ENCODE peak calls at places on chromosomes 7 and 10, in nine cellular contexts. X is AG04450; P is PC-3; K is HCT116; A is lower lobe of right lung; J is fibroblast of lung; N is uterus; E is CD8-positive, alpha-beta memory T cell; W is colonic mucosa. F is an unnamed sample.

GRCh38 chr7:77247206-77247850 is 47.7 kb upstream of the FGL2 start:
- DNase-seq in K (peak), A (peak), P (peak), J (peak), W (peak), N (peak), X (peak), E (peak), F (no peak)

GRCh38 chr10:69004821-69005220 is 16.2 kb downstream of the KIFBP start:
- DNase-seq in X (peak), A (no peak), P (peak), N (no peak), J (peak), K (peak), E (no peak), W (no peak), F (no peak)

GRCh38 chr10:126670056-126670743 is at the start of gene C10orf90:
- DNase-seq in K (no peak), P (no peak), E (no peak), N (no peak), A (no peak), W (no peak), X (no peak), J (no peak), F (no peak)

GRCh38 chr10:132523561-132524442 is 13.8 kb upstream of the INPP5A start:
- DNase-seq in X (no peak), K (no peak), P (no peak), A (peak), W (no peak), J (no peak), E (no peak), N (peak), F (no peak)

GRCh38 chr10:124697837-124698559 is 46.2 kb downstream of the FAM53B start:
- DNase-seq in W (no peak), N (no peak), A (no peak), E (peak), J (no peak), P (no peak), X (no peak), K (no peak), F (no peak)

GRCh38 chr10:118950190-118950658 is 79.3 kb upstream of the NANOS1 start:
- DNase-seq in K (no peak), A (no peak), N (no peak), P (peak), X (no peak), J (peak), W (no peak), E (no peak), F (no peak)

GRCh38 chr7:50264908-50265307 is 39.6 kb upstream of the IKZF1 start:
- DNase-seq in P (no peak), E (no peak), J (no peak), N (no peak), A (no peak), K (no peak), W (no peak), X (no peak), F (no peak)

GRCh38 chr7:68309806-68310205 is 1288.5 kb upstream of the AUTS2 start:
- DNase-seq in A (no peak), X (no peak), J (peak), E (no peak), W (no peak), P (no peak), K (no peak), N (no peak), F (no peak)

GRCh38 chr7:49800031-49800430 is 26.6 kb downstream of the VWC2 start:
- DNase-seq in A (no peak), J (no peak), X (no peak), N (no peak), E (no peak), K (no peak), P (no peak), W (no peak), F (no peak)

GRCh38 chr10:33252324-33252723 is 82.1 kb downstream of the NRP1 start:
- DNase-seq in J (no peak), W (no peak), A (no peak), P (no peak), E (no peak), K (no peak), N (no peak), X (no peak), F (no peak)

GRCh38 chr10:102195301-102195870 is 30.7 kb upstream of the ELOVL3 start:
- DNase-seq in J (peak), N (no peak), P (no peak), W (no peak), A (no peak), K (no peak), E (no peak), X (no peak), F (no peak)

GRCh38 chr7:149495785-149496641 is 1.6 kb downstream of the ZNF746 start:
- DNase-seq in P (peak), X (peak), W (peak), A (peak), J (peak), E (no peak), N (peak), K (no peak), F (no peak)

GRCh38 chr7:2172311-2173183 is 60.2 kb downstream of the MAD1L1 start:
- DNase-seq in J (peak), E (no peak), K (no peak), N (no peak), P (peak), X (peak), A (no peak), W (peak), F (peak)

GRCh38 chr7:79245623-79246249 is 207.7 kb downstream of the MAGI2 start:
- DNase-seq in E (no peak), J (no peak), N (no peak), A (no peak), X (no peak), K (no peak), P (peak), W (no peak), F (no peak)

GRCh38 chr10:27446091-27446918 is 57.8 kb upstream of the RAB18 start:
- DNase-seq in E (no peak), N (no peak), A (no peak), P (peak), K (peak), W (no peak), X (peak), J (peak), F (no peak)

GRCh38 chr7:157020514-157021070 is 10.1 kb upstream of the MNX1 start:
- DNase-seq in E (no peak), J (no peak), X (no peak), A (no peak), K (no peak), W (peak), N (no peak), P (no peak), F (no peak)

GRCh38 chr10:8054243-8054497 is 318 bp upstream of the GATA3 start:
- DNase-seq in E (no peak), W (no peak), N (no peak), J (peak), K (no peak), X (no peak), A (no peak), P (peak), F (no peak)

GRCh38 chr10:6619663-6620062 is 39.6 kb upstream of the PRKCQ start:
- DNase-seq in K (no peak), J (no peak), P (no peak), X (no peak), E (no peak), W (no peak), N (peak), A (no peak), F (no peak)

GRCh38 chr10:119198438-119198837 is 8.9 kb upstream of the GRK5 start:
- DNase-seq in X (no peak), W (no peak), P (no peak), A (no peak), E (no peak), N (no peak), K (no peak), J (no peak), F (no peak)

GRCh38 chr7:139054101-139054500 is 18.3 kb upstream of the ZC3HAV1L start:
- DNase-seq in P (no peak), X (no peak), W (no peak), E (no peak), A (no peak), K (no peak), N (no peak), J (no peak), F (no peak)

GRCh38 chr7:92834661-92835139 is 1.7 kb downstream of the CDK6 start:
- DNase-seq in A (peak), K (no peak), X (no peak), N (no peak), W (peak), E (no peak), P (peak), J (no peak), F (no peak)

GRCh38 chr7:33485746-33486491 is 356.6 kb downstream of the BBS9 start:
- DNase-seq in J (peak), X (no peak), W (no peak), P (no peak), N (no peak), A (no peak), K (no peak), E (no peak), F (no peak)

GRCh38 chr7:132882714-132883428 is 199.0 kb downstream of the CHCHD3 start:
- DNase-seq in A (no peak), N (no peak), K (no peak), P (no peak), J (no peak), W (no peak), E (no peak), X (no peak), F (no peak)

GRCh38 chr7:32223721-32224120 is 153.5 kb upstream of the PDE1C start:
- DNase-seq in E (no peak), A (no peak), J (no peak), W (no peak), P (peak), K (no peak), X (no peak), N (no peak), F (no peak)

GRCh38 chr7:139745330-139746143 is 32.3 kb downstream of the HIPK2 start:
- DNase-seq in P (no peak), A (no peak), N (no peak), J (no peak), K (no peak), X (no peak), W (no peak), E (no peak), F (no peak)

GRCh38 chr10:99389721-99390480 is 40.5 kb downstream of the GOT1 start:
- DNase-seq in X (no peak), A (no peak), K (no peak), N (no peak), J (no peak), W (no peak), P (no peak), E (no peak), F (no peak)
- H3K27ac ChIP-seq in X (no peak), A (no peak), K (no peak), N (no peak), J (no peak), W (no peak), P (no peak), E (no peak), F (no peak)

GRCh38 chr10:17066000-17066399 is 63.6 kb downstream of the CUBN start:
- DNase-seq in E (no peak), X (no peak), P (no peak), N (no peak), A (no peak), J (peak), K (no peak), W (no peak), F (no peak)

GRCh38 chr10:17066801-17067200 is 62.8 kb downstream of the CUBN start:
- DNase-seq in P (no peak), J (no peak), E (no peak), K (no peak), W (no peak), A (no peak), N (no peak), X (no peak), F (no peak)

GRCh38 chr10:17064435-17064834 is 65.2 kb downstream of the CUBN start:
- DNase-seq in W (no peak), E (no peak), P (no peak), A (no peak), K (no peak), N (no peak), J (no peak), X (no peak), F (no peak)

GRCh38 chr10:17067549-17068264 is 61.9 kb downstream of the CUBN start:
- DNase-seq in N (no peak), E (no peak), X (no peak), W (no peak), J (peak), K (no peak), A (no peak), P (no peak), F (no peak)

DNA sequence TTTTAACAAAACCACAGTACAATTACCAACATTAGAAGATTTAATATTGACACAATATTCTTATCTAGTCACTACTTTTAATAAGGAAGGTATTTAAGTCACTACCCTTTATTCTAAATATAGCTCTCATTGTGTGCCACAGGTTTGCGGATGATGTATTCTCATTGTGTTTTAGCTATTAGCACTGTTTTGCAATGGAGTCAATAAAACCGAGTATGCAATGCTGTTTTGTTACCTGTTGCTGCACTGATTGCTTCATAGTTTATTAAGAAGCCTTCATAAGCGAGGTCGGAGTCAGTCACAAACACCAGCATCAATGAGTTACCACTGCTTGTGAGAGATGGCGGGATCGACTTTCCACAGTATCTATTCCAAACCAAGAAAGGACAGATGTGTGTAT is 64.3 kb downstream of the CUBN start:
- DNase-seq in A (no peak), X (no peak), P (no peak), J (no peak), W (no peak), K (no peak), E (no peak), N (no peak), F (no peak)
- H3K27ac ChIP-seq in A (no peak), X (no peak), P (no peak), J (no peak), W (no peak), K (no peak), E (no peak), N (no peak), F (no peak)

GRCh38 chr7:150799156-150799555 is 1.0 kb downstream of the TMEM176B start:
- DNase-seq in X (no peak), K (no peak), J (no peak), A (no peak), W (no peak), P (no peak), E (no peak), N (no peak), F (no peak)

GRCh38 chr7:150800576-150801241 is at the start of gene TMEM176A:
- DNase-seq in A (no peak), N (no peak), J (no peak), P (no peak), K (no peak), X (no peak), E (no peak), W (peak), F (no peak)

GRCh38 chr7:150801242-150801945 is 825 bp downstream of the TMEM176A start:
- DNase-seq in X (no peak), A (no peak), W (no peak), K (no peak), J (no peak), P (no peak), N (no peak), E (no peak), F (no peak)

GRCh38 chr7:150801946-150802771 is 1.6 kb downstream of the TMEM176A start:
- DNase-seq in K (no peak), P (no peak), X (no peak), W (peak), N (no peak), J (no peak), A (no peak), E (no peak), F (no peak)

GRCh38 chr7:150799741-150800575 is at the start of gene TMEM176B:
- DNase-seq in A (no peak), E (no peak), X (no peak), N (no peak), J (no peak), W (peak), P (no peak), K (no peak), F (no peak)
- H3K27ac ChIP-seq in A (peak), E (no peak), X (no peak), N (peak), J (no peak), W (peak), P (no peak), K (no peak), F (no peak)

GRCh38 chr7:155618708-155619633 is 25.5 kb upstream of the RBM33 start:
- DNase-seq in K (no peak), N (no peak), J (peak), W (peak), E (no peak), P (no peak), X (no peak), A (no peak), F (no peak)

GRCh38 chr7:155625557-155625956 is 18.9 kb upstream of the RBM33 start:
- DNase-seq in X (no peak), K (no peak), N (no peak), J (no peak), E (no peak), A (no peak), P (no peak), W (no peak), F (no peak)

GRCh38 chr7:155620497-155620896 is 24.0 kb upstream of the RBM33 start:
- DNase-seq in E (no peak), X (no peak), P (no peak), N (no peak), A (no peak), K (no peak), J (no peak), W (no peak), F (no peak)

GRCh38 chr7:155621418-155621980 is 23.0 kb upstream of the RBM33 start:
- DNase-seq in X (no peak), E (no peak), P (no peak), N (no peak), K (no peak), A (no peak), W (no peak), J (no peak), F (no peak)

DNA sequence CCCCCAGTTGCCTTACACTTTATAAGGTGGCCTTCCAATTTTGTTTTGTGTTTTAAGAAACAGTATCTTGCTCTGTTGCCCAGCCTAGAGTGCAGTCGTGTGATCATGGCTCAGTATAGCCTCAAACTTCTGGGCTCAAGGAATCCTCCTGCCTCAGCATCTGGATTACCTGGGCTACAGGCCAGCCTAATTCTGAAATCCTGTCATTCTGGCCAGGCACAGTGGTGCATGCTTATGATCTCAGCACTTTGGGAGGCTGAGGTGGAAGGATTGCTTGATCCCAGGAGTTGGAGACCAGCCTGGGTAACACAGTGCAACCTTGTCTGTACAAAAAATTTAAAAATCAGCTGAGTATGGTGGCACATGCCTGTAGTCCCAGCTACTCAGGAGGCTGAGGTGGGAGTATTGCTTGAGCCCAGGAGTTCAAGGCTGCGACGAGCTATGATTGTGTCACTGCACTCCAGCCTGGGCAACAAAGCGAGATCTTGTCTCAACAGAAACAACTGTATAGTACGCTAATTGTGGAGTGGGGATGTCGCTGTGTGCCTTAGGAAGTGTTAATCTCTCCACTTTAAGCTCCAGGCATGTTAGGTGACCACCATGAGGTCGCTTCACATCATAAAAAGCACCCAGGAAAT is 24.7 kb upstream of the RBM33 start:
- DNase-seq in P (no peak), J (no peak), A (no peak), N (no peak), K (no peak), X (no peak), W (no peak), E (no peak), F (no peak)
- H3K27ac ChIP-seq in P (no peak), J (no peak), A (peak), N (no peak), K (no peak), X (no peak), W (peak), E (no peak), F (no peak)

GRCh38 chr7:22427122-22427503 is 70.2 kb upstream of the RAPGEF5 start:
- DNase-seq in J (no peak), A (no peak), K (no peak), P (no peak), E (no peak), N (no peak), X (no peak), W (no peak), F (no peak)

GRCh38 chr7:22422831-22423615 is 66.1 kb upstream of the RAPGEF5 start:
- DNase-seq in X (no peak), A (no peak), W (no peak), P (no peak), K (no peak), J (no peak), E (no peak), N (no peak), F (no peak)

GRCh38 chr7:22427855-22428254 is 70.9 kb upstream of the RAPGEF5 start:
- DNase-seq in J (no peak), K (no peak), W (no peak), E (no peak), X (no peak), A (no peak), N (no peak), P (no peak), F (no peak)

GRCh38 chr7:22426463-22427121 is 69.6 kb upstream of the RAPGEF5 start:
- DNase-seq in P (no peak), X (no peak), W (no peak), E (no peak), J (no peak), N (no peak), K (no peak), A (no peak), F (no peak)

DNA sequence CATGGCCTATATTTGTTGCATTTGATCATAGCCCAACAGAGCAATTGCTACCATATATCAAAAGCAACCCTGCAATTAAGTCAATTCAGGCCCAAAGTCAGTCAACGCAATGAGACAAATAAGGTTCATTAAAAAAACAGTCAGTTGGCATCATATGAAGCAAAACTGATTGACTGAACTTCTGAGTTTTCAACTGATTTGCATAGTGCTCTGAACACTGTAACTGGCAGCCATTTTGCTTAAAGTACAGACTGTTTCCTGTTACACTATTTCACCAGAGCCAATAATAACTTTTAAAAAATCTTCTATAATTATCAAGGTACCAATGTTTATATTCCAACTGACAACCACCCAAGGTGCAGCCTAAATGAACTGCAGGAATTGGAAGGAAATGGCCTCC is 68.4 kb upstream of the RAPGEF5 start:
- DNase-seq in K (no peak), A (no peak), J (no peak), E (no peak), W (no peak), N (no peak), P (no peak), X (no peak), F (no peak)
- H3K27ac ChIP-seq in K (no peak), A (no peak), J (no peak), E (no peak), W (no peak), N (no peak), P (no peak), X (no peak), F (no peak)

DNA sequence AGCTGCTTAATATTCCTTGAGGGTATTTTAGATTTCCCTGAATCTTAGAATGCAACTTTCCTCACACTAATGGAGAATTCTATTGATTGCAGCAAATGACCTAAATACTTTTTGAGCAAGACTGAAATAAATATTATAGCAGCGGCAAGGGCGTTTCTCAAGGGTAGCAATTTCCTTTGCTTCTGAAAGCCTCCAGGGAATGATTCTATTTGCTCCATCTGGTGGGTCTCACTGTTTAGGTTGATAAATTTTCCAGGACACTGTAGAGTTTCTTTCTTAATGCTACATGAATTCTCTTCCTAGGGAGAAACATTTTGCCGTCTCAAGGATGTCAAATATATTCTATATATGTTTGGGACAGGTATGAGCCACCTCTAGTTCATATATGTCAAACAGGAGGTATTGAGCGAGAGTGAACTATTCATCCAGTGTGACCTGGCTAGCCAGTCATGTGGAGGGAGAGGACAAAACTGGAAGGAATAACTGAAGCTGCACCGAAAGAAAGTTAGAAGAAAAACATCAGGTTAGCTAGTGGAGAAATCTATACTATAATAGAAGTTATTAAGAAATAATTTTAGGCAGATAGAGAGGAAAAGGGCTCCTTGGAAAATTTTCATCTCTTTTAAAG is 57.9 kb upstream of the FZD8 start:
- DNase-seq in E (no peak), X (no peak), K (no peak), W (no peak), J (no peak), N (no peak), A (no peak), P (no peak), F (no peak)
- H3K27ac ChIP-seq in E (no peak), X (no peak), K (no peak), W (no peak), J (no peak), N (no peak), A (no peak), P (no peak), F (no peak)